ENCODE peak calls at places on chromosomes 6 and 20, in five cellular contexts. C is stomach, O is A549, V is ovary, L is heart left ventricle. N is an unnamed sample.

GRCh38 chr6:14784596-14785360 is 461.1 kb upstream of the JARID2 start:
- DNase-seq in L (no peak), V (no peak), C (no peak), O (no peak), N (no peak)

GRCh38 chr20:38918172-38918571 is 8.0 kb upstream of the FAM83D start:
- DNase-seq in L (no peak), V (no peak), C (no peak), O (no peak), N (no peak)

GRCh38 chr6:112298021-112298745 is 43.8 kb upstream of the LAMA4 start:
- DNase-seq in C (no peak), V (peak; percentile 60), O (peak; percentile 15), L (no peak), N (no peak)

GRCh38 chr6:140857734-140858380 is 1274.9 kb upstream of the GJE1 start:
- DNase-seq in C (no peak), L (no peak), V (no peak), O (peak; percentile 20), N (no peak)

GRCh38 chr6:1607557-1608221 is 2.0 kb upstream of the FOXC1 start:
- DNase-seq in O (no peak), V (no peak), C (no peak), L (no peak), N (peak; percentile 35)

GRCh38 chr6:46914279-46914810 is 7.4 kb downstream of the ADGRF5 start:
- DNase-seq in C (no peak), O (no peak), V (no peak), L (no peak), N (no peak)

GRCh38 chr20:8721098-8721497 is 347.8 kb upstream of the PLCB4 start:
- DNase-seq in C (peak; percentile 39), V (peak; percentile 31), L (peak; percentile 33), O (peak; percentile 13), N (peak; percentile 32)

GRCh38 chr6:5787054-5787720 is 219.5 kb downstream of the NRN1 start:
- DNase-seq in L (no peak), V (no peak), O (no peak), C (no peak), N (no peak)

GRCh38 chr6:81682238-81682795 is 70.2 kb downstream of the TENT5A start:
- DNase-seq in V (no peak), O (no peak), C (no peak), L (no peak), N (no peak)

GRCh38 chr20:43460172-43460829 is 2.6 kb downstream of the SRSF6 start:
- DNase-seq in C (no peak), V (no peak), O (no peak), L (no peak), N (no peak)
- TF ChIP-seq POLR2A in C (no peak), V (no peak), O (no peak), L (no peak), N (no peak)

DNA sequence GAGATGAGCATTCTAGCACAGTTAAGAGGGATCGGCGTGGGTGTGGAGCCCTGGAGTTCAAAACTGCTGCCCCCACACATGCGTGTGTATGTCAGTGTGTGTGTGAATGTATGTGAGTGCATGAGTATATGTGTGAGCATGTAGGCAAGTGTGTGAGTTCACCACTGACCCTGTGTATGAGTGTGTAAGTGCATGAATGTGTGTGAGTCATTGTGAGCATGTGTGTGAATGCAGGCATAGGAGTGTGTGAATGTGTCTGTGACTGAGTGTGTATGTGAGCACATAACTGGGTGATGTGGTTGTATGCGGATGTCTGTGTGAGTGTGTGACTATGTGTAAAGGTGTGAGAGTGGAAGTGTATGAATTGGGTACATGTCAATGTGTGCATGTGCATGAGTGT is 69.6 kb upstream of the CCDC167 start:
- DNase-seq in C (no peak), V (no peak), O (no peak), L (no peak), N (no peak)
- TF ChIP-seq POLR2A in C (no peak), V (no peak), O (no peak), L (no peak), N (no peak)

GRCh38 chr6:44224978-44225330 is 1.6 kb downstream of the SLC29A1 start:
- DNase-seq in C (no peak), V (no peak), L (no peak), O (no peak), N (no peak)

GRCh38 chr6:44224154-44224977 is 971 bp downstream of the SLC29A1 start:
- DNase-seq in V (no peak), C (no peak), O (peak; percentile 25), L (no peak), N (peak; percentile 65)

GRCh38 chr6:44222987-44223470 is 366 bp upstream of the SLC29A1 start:
- DNase-seq in O (peak; percentile 62), C (no peak), V (no peak), L (no peak), N (peak; percentile 55)

GRCh38 chr6:44222486-44222986 is 859 bp upstream of the SLC29A1 start:
- DNase-seq in V (no peak), O (no peak), L (no peak), C (no peak), N (no peak)

DNA sequence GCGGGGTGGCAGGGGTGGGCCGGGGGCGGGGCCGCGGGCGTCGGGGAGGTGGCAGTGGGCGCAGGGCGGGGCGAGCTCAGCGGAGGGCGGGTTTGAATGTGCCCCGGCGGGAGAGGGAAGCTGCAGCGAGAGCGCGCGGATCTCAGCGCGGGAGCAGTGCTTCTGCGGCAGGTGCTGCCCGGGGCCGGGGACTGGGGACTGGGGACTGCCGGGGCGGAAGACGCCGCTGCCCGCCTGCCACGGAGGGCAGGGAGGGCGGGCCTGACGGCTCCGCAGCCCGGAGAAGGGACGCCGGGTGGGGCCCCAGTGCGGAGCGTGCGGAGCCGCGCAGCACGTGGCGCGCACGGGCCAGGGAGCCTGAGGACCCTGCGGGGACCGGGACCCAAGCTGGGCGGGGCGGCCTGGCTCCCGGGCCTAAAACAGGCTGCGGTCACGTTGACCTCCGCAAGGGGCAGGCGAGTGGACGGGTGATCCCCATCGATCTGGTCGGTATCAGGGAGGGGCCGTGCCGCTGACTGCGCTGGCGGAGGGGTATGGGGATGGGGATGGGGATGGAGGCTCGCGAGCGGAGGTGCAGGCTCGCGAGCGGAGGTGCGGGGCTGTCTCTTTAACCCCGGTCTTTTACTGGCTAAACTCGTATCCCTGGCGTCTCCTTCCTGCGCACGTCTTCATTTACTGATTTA is at the start of gene SLC29A1:
- DNase-seq in V (peak; percentile 76), C (peak; percentile 76), O (peak; percentile 76), L (peak; percentile 87), N (peak; percentile 84)
- TF ChIP-seq POLR2A in V (peak; percentile 9), C (no peak), O (peak; percentile 56), L (peak; percentile 45), N (peak; percentile 51)

DNA sequence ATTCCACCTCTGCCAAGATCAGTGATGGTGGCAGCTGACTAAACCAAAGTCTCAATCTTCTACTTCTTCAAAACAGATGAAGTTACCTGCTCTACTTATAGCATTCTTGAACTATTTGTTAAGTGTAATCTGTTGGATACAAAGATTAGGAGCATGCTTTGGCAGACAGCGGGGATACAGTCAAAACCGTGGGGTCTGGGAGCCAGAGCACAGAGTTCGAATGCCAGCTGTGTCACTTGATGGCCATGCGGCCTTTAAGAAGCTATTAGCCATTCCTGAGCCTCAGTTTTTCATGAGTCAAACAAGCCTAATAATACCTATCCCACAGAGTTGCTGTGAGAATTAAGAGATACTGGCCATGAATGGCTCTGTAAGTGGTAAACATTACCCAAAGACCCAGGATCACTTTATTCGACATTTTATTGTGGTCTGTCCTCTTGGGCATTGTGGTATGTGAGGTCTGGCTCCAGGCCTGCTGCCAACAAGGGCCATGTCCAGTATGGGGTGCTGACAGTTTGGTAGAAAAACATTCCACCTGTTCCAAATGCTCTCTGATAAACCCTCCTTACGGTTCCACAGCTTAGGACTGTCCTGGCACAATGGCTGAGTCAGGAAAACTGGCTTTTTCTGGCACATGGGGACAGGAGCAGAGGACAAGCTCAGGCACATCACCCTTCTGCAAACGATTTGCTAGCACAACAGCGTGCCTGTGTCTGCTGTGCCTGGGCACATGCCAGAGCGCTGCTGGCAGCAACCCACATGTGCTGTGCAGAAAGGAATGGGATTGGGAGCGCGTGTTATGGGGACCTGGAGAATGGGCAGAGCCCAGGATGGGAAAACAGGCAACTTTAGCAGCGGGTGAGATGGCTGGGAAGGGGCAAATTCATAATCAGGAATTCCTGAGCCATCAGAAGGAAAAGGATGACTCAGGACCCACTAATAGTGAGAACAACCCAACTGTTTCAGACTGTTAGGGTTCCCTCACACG is 15.7 kb upstream of the FAM83C start:
- DNase-seq in L (peak; percentile 73), V (no peak), C (peak; percentile 74), O (no peak), N (no peak)
- TF ChIP-seq POLR2A in L (no peak), V (no peak), C (no peak), O (no peak), N (no peak)

N was measured in erythroblast.